ENCODE peak calls at places on chromosomes 2 and 18, in seven cellular contexts. M, J, G, O, K, Y and L are unnamed samples.

GRCh38 chr2:207101984-207102383 is 63.8 kb downstream of the KLF7 start:
- DNase-seq in M (no peak), J (no peak), G (no peak), O (no peak), K (no peak), Y (no peak), L (no peak)

GRCh38 chr2:82498777-82499443 is 1960.2 kb downstream of the SUCLG1 start:
- DNase-seq in M (no peak), J (no peak), G (no peak), O (no peak), K (no peak), Y (no peak), L (no peak)

GRCh38 chr2:73083886-73084792 is 12.6 kb upstream of the SFXN5 start:
- DNase-seq in M (no peak), J (no peak), G (no peak), O (no peak), K (no peak), Y (no peak), L (no peak)

GRCh38 chr2:11743531-11743815 is 3.0 kb upstream of the LPIN1 start:
- DNase-seq in M (no peak), J (no peak), G (no peak), O (no peak), K (no peak), Y (no peak), L (no peak)

GRCh38 chr2:170878061-170878460 is 51.0 kb upstream of the GORASP2 start:
- DNase-seq in M (no peak), J (no peak), G (no peak), O (peak; percentile 37), K (no peak), Y (no peak), L (no peak)

GRCh38 chr2:175111200-175111657 is 56.8 kb downstream of the ATF2 start:
- DNase-seq in M (peak; percentile 50), J (no peak), G (no peak), O (peak; percentile 76), K (peak; percentile 16), Y (no peak), L (peak; percentile 36)

GRCh38 chr2:73503992-73504570 is 118.4 kb downstream of the ALMS1 start:
- DNase-seq in M (no peak), J (no peak), G (no peak), O (no peak), K (no peak), Y (no peak), L (no peak)

GRCh38 chr2:159093496-159093895 is 125.1 kb downstream of the TANC1 start:
- DNase-seq in M (no peak), J (no peak), G (no peak), O (no peak), K (no peak), Y (no peak), L (no peak)

GRCh38 chr2:239768031-239768800 is 256.9 kb downstream of the NDUFA10 start:
- DNase-seq in M (no peak), J (no peak), G (no peak), O (no peak), K (no peak), Y (no peak), L (no peak)

GRCh38 chr18:79583426-79583825 is 96.2 kb upstream of the CTDP1 start:
- DNase-seq in M (no peak), J (no peak), G (no peak), O (no peak), K (no peak), Y (no peak), L (no peak)

GRCh38 chr2:68429311-68429826 is 37.7 kb downstream of the FBXO48 start:
- DNase-seq in M (no peak), J (no peak), G (no peak), O (no peak), K (no peak), Y (no peak), L (no peak)

GRCh38 chr18:12726774-12727550 is 24.1 kb downstream of the PSMG2 start:
- DNase-seq in M (peak; percentile 61), J (peak; percentile 59), G (peak; percentile 2), O (peak; percentile 45), K (peak; percentile 50), Y (peak; percentile 73), L (peak; percentile 72)

GRCh38 chr2:226618875-226619605 is 180.6 kb downstream of the IRS1 start:
- DNase-seq in M (peak; percentile 49), J (no peak), G (no peak), O (no peak), K (no peak), Y (no peak), L (peak; percentile 46)